ENCODE peak calls at places on chromosomes 3 and 15, in nine cellular contexts. J is breast epithelium, K is A549, C is sigmoid colon, N is HCT116, R is tibial nerve, E is GM12891, X is ovary, G is Peyer's patch. P is an unnamed sample.

GRCh38 chr15:68776477-68777270 is 44.0 kb downstream of the ANP32A start:
- DNase-seq in J (no peak), K (no peak), C (no peak), N (no peak), R (no peak), E (no peak), X (no peak), G (no peak), P (no peak)

GRCh38 chr3:3125977-3126376 is 763 bp upstream of the TRNT1 start:
- DNase-seq in J (no peak), K (no peak), C (no peak), N (no peak), R (no peak), E (no peak), X (peak; percentile 40), G (no peak), P (no peak)

GRCh38 chr3:134463676-134464611 is 21.8 kb downstream of the ANAPC13 start:
- DNase-seq in J (peak; percentile 62), K (no peak), C (peak; percentile 94), N (no peak), R (peak; percentile 78), E (no peak), X (peak; percentile 91), G (no peak), P (no peak)

GRCh38 chr3:66991478-66991877 is 6.6 kb upstream of the KBTBD8 start:
- DNase-seq in J (no peak), K (peak; percentile 17), C (no peak), N (no peak), R (no peak), E (no peak), X (no peak), G (no peak), P (no peak)

GRCh38 chr3:150528359-150528797 is 17.9 kb downstream of the SERP1 start:
- DNase-seq in J (no peak), K (peak; percentile 16), C (no peak), N (no peak), R (no peak), E (no peak), X (no peak), G (no peak), P (no peak)

GRCh38 chr15:101255615-101256350 is 3.9 kb upstream of the CHSY1 start:
- DNase-seq in J (no peak), K (peak; percentile 37), C (no peak), N (no peak), R (no peak), E (no peak), X (no peak), G (no peak), P (no peak)

GRCh38 chr15:55434989-55435825 is 26.9 kb downstream of the PIERCE2 start:
- DNase-seq in J (no peak), K (peak; percentile 71), C (no peak), N (peak; percentile 42), R (peak; percentile 8), E (peak; percentile 21), X (no peak), G (no peak), P (no peak)

GRCh38 chr3:37114251-37115145 is 59.9 kb downstream of the LRRFIP2 start:
- DNase-seq in J (no peak), K (no peak), C (no peak), N (no peak), R (no peak), E (no peak), X (no peak), G (no peak), P (no peak)

GRCh38 chr3:153161138-153161713 is 800 bp upstream of the RAP2B start:
- DNase-seq in J (peak; percentile 93), K (peak; percentile 100), C (peak; percentile 98), N (peak; percentile 99), R (peak; percentile 96), E (peak; percentile 77), X (peak; percentile 90), G (peak; percentile 84), P (peak; percentile 79)

GRCh38 chr3:153158961-153159735 is 2.9 kb upstream of the RAP2B start:
- DNase-seq in J (no peak), K (no peak), C (no peak), N (no peak), R (no peak), E (no peak), X (no peak), G (no peak), P (no peak)

GRCh38 chr3:153159771-153160397 is 2.1 kb upstream of the RAP2B start:
- DNase-seq in J (no peak), K (no peak), C (no peak), N (no peak), R (no peak), E (no peak), X (peak; percentile 31), G (no peak), P (no peak)

GRCh38 chr3:153161714-153162512 is at the start of gene RAP2B:
- DNase-seq in J (peak; percentile 96), K (peak; percentile 96), C (peak; percentile 98), N (peak; percentile 88), R (peak; percentile 98), E (peak; percentile 81), X (peak; percentile 97), G (peak; percentile 99), P (peak; percentile 84)

DNA sequence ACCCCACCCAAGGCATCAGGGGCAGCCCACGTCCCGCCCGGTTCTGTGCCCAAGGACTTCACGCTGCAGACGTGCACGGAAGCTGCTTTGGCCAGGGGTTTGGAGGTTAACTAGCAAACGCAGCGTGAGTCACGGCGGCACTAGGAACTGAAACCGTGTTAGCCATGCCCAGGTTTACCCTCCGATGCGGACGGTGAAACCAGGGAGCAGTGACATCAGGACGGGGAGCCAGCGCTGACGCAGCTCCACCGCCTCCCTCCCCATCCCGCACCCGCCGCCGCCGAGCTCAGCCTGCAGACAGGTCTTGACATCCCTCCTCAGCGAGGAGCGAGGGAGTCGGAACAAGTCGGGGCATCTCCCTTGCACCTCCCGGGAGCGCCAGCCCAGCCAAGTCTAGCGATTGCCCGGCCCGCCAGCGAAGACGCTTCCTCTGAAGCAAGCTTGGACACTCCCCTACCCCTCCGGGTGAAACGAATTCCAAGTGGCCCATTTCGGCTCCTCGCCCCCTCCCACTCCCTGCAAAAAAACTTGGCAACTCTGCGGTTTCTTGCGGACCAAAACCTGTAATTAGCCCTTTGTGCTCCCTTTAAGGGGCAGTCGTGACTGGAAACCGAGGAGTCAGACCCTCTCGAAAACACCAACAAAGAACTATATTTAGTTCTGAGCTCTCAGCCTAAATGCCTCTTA is 1.4 kb upstream of the RAP2B start:
- DNase-seq in J (peak; percentile 78), K (peak; percentile 85), C (peak; percentile 89), N (peak; percentile 65), R (peak; percentile 60), E (peak; percentile 53), X (peak; percentile 81), G (peak; percentile 88), P (peak; percentile 55)
- TF ChIP-seq POLR2A in J (no peak), K (peak; percentile 82), C (no peak), N (no peak), R (no peak), E (peak; percentile 53), X (peak; percentile 29), G (peak; percentile 50), P (peak; percentile 67)

DNA sequence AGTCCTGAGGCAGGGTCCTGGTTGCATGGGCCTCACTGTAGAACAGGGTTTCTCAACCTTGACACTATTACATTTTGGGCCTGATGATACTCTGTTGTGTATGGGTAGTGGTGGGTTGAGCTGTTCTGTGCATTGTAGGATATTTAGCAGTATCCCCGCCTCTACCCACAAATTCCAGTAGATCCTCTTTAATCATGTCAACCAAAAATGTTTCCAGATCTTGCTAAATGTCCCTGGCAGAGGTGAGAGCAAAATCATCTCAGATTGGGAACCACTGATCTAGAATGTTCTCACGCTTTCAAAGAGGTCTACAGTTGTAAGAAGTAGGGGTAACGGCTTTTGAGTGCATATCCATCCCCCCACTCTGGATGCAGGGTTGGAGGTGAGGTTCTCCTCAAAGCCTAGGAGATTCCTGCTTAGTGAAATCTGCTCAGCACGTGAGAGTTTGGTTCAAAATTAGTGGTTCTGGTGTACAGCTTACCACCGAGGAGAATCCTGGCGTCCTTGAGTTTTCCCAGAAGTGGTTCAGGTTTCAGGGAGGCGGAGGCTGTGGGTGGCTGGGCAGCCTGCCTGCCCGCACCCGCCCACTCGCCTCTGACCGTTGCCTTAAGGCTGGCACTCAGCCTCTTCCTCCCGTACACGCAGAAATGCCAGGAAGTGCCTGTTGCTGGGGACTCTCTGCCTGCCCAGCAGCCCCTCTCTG is 5.3 kb downstream of the ACVR2B start:
- DNase-seq in J (peak; percentile 71), K (no peak), C (no peak), N (no peak), R (no peak), E (no peak), X (peak; percentile 77), G (no peak), P (no peak)
- TF ChIP-seq POLR2A in J (no peak), K (no peak), C (peak; percentile 43), N (no peak), R (no peak), E (no peak), X (no peak), G (no peak), P (no peak)

GRCh38 chr15:74631087-74631385 is 15.4 kb downstream of the CLK3 start:
- DNase-seq in J (no peak), K (no peak), C (no peak), N (no peak), R (no peak), E (no peak), X (no peak), G (no peak), P (no peak)

GRCh38 chr15:74631408-74631807 is 15.8 kb downstream of the CLK3 start:
- DNase-seq in J (no peak), K (no peak), C (no peak), N (no peak), R (no peak), E (no peak), X (no peak), G (no peak), P (no peak)

GRCh38 chr15:74630284-74631086 is 14.8 kb downstream of the CLK3 start:
- DNase-seq in J (no peak), K (no peak), C (no peak), N (no peak), R (no peak), E (no peak), X (no peak), G (no peak), P (no peak)

GRCh38 chr15:74632601-74633000 is 17.0 kb downstream of the CLK3 start:
- DNase-seq in J (no peak), K (no peak), C (no peak), N (no peak), R (no peak), E (no peak), X (no peak), G (no peak), P (no peak)

GRCh38 chr15:74631935-74632560 is 16.4 kb downstream of the CLK3 start:
- DNase-seq in J (no peak), K (peak; percentile 40), C (no peak), N (no peak), R (peak; percentile 64), E (peak; percentile 76), X (peak; percentile 67), G (peak; percentile 71), P (peak; percentile 73)
- TF ChIP-seq POLR2A in J (no peak), K (no peak), C (no peak), N (no peak), R (no peak), E (no peak), X (no peak), G (no peak), P (no peak)

DNA sequence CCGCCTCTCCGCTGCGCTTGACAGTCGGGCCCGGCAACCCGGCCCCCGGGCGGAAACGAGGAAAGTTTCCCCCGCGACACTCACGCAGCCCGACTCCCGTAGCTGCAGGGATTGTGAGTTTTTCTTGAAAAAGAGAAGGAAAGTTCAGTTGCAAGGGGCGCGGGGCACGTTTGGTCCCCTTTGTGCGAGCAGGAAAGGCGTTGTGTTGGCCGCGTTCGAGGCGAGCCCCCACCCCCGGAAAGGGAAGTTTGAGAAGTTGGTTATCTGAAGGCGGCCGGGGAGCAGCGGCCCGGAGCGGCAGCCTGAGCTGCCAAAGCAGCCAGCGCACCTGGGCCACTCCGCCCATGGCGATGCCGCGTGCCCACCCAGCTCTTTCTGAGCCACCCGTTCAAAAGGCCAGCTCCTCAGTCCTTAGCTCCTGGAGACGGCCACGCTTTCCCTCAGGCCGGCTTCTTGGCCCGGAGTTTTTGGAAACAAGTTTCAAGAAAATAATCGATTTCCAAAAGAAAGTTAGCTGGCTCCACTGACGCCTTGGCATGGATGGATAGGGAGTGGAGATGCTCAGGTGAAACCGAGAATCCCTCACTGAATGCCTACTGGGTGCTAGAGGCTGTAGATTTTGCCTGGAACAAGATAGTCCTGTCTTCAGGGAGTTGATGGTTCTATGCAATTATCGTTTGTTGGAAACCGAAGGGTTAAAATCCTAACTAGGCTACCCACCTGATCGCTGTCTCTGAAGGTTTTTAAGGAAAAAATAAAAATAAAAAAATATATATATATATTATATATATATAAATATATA is 832 bp downstream of the TGFBR2 start:
- DNase-seq in J (peak; percentile 52), K (peak; percentile 60), C (peak; percentile 86), N (no peak), R (peak; percentile 66), E (peak; percentile 25), X (peak; percentile 67), G (peak; percentile 81), P (peak; percentile 27)
- TF ChIP-seq POLR2A in J (peak; percentile 18), K (no peak), C (peak; percentile 25), N (no peak), R (no peak), E (no peak), X (no peak), G (peak; percentile 51), P (no peak)